ENCODE peak calls at places on chromosomes 12 and 14, in four cellular contexts. Q, A, N and V are unnamed samples.

GRCh38 chr12:90543393-90543792 is 411.6 kb downstream of the CCER1 start:
- DNase-seq in N (no peak), Q (no peak), A (peak), V (no peak)

GRCh38 chr12:41663487-41664258 is 475.6 kb downstream of the PDZRN4 start:
- DNase-seq in Q (no peak), N (no peak), A (peak), V (no peak)

GRCh38 chr12:3046441-3047200 is 30.6 kb upstream of the TSPAN9 start:
- DNase-seq in N (peak), A (peak), Q (no peak), V (no peak)

GRCh38 chr12:115377781-115378180 is 693.8 kb upstream of the TBX3 start:
- DNase-seq in Q (no peak), N (no peak), A (no peak), V (no peak)

GRCh38 chr14:21711360-21711961 is 37.8 kb upstream of the OR4E1 start:
- DNase-seq in A (peak), Q (no peak), N (no peak), V (peak)

GRCh38 chr14:93748208-93749080 is 39.8 kb downstream of the PRIMA1 start:
- DNase-seq in Q (no peak), N (peak), A (no peak), V (no peak)

GRCh38 chr14:60665178-60665555 is 15.9 kb upstream of the SIX1 start:
- DNase-seq in Q (no peak), N (no peak), A (no peak), V (no peak)

GRCh38 chr12:50387972-50388478 is 8.4 kb downstream of the FAM186A start:
- DNase-seq in A (no peak), Q (no peak), N (no peak), V (no peak)

GRCh38 chr14:39731912-39732311 is 299.7 kb upstream of the FBXO33 start:
- DNase-seq in N (no peak), A (no peak), Q (no peak), V (no peak)

GRCh38 chr12:51187370-51187987 is 14.5 kb upstream of the TFCP2 start:
- DNase-seq in Q (no peak), N (no peak), A (no peak), V (no peak)

GRCh38 chr14:63875311-63875710 is 22.5 kb downstream of the SYNE2 start:
- DNase-seq in Q (no peak), A (peak), N (no peak), V (no peak)

GRCh38 chr12:124569375-124570148 is 2.1 kb upstream of the NCOR2 start:
- DNase-seq in A (no peak), N (no peak), Q (no peak), V (no peak)

GRCh38 chr12:124567035-124567672 is at the start of gene NCOR2:
- DNase-seq in A (no peak), Q (no peak), N (peak), V (peak)

GRCh38 chr12:124568431-124569374 is 1.3 kb upstream of the NCOR2 start:
- DNase-seq in N (peak), A (peak), Q (peak), V (no peak)

GRCh38 chr12:124566181-124567034 is 1.0 kb downstream of the NCOR2 start:
- DNase-seq in A (peak), N (peak), Q (peak), V (peak)

GRCh38 chr12:124567673-124568373 is 411 bp upstream of the NCOR2 start:
- DNase-seq in A (peak), N (peak), Q (peak), V (peak)
- TF ChIP-seq CTCF in A (no peak), N (no peak), Q (peak), V (no peak)

GRCh38 chr14:51552768-51553426 is 98.8 kb upstream of the FRMD6 start:
- DNase-seq in A (no peak), Q (no peak), N (no peak), V (no peak)

GRCh38 chr14:51554339-51554920 is 97.3 kb upstream of the FRMD6 start:
- DNase-seq in Q (no peak), N (no peak), A (peak), V (no peak)

GRCh38 chr14:51552275-51552674 is 99.4 kb upstream of the FRMD6 start:
- DNase-seq in Q (no peak), N (no peak), A (no peak), V (no peak)

GRCh38 chr14:51554953-51555352 is 96.8 kb upstream of the FRMD6 start:
- DNase-seq in N (no peak), A (peak), Q (no peak), V (no peak)
- TF ChIP-seq CTCF in N (no peak), A (peak), Q (no peak), V (no peak)

DNA sequence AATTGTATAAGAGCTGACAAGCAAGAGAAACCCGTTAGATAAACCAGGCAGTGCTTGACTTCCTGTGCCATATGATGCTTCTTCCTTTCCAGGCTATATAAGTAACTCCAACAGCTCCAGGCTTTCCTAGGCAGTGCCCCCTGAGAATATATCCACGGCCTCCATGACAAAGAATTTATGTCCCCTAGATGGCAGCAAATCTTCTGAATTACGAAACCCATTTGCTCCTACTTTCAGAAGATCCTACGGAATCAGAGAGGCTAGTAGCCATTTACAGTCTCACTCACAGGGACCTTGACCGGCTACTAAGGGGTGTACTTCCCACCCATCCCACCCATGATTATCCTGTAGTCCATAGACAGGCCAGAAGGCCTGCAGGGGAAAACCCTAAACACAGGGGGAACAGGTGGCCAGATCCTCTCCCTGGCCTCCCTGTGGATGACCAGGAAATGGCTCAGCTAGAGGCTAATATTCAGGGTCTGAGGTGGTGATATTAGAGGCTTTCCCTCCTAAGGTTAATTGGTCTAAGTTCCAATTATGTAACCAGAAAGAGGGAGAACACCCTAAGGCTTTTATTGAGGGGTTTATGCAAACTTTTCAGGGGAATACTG is 77.2 kb upstream of the DCD start:
- DNase-seq in N (no peak), A (peak), Q (no peak), V (no peak)
- TF ChIP-seq CTCF in N (no peak), A (peak), Q (peak), V (peak)

GRCh38 chr14:59190372-59190771 is 1.9 kb downstream of the DAAM1 start:
- DNase-seq in N (no peak), A (peak), Q (no peak), V (peak)
- TF ChIP-seq CTCF in N (no peak), A (peak), Q (no peak), V (no peak)